ENCODE peak calls at places on chromosomes 3 and 15, in five cellular contexts. E is PC-3, A is GM23248, H is neural progenitor cell, J is HCT116. F is an unnamed sample.

GRCh38 chr15:82850731-82851130 is 41.3 kb downstream of the WHAMM start:
- DNase-seq in H (no peak), A (no peak), J (no peak), E (no peak), F (no peak)

GRCh38 chr3:116058844-116059243 is 386.4 kb downstream of the LSAMP start:
- DNase-seq in J (no peak), A (no peak), E (no peak), H (no peak), F (no peak)

GRCh38 chr15:77830041-77830440 is 197.3 kb upstream of the LINGO1 start:
- DNase-seq in H (no peak), A (peak), J (peak), E (no peak), F (no peak)

GRCh38 chr15:101176625-101177024 is 75.2 kb downstream of the CHSY1 start:
- DNase-seq in E (no peak), J (no peak), A (peak), H (no peak), F (no peak)

GRCh38 chr15:56014685-56015084 is 21.3 kb upstream of the NEDD4 start:
- DNase-seq in A (no peak), E (no peak), H (no peak), J (no peak), F (no peak)

GRCh38 chr3:129224984-129225393 is 24.4 kb upstream of the COPG1 start:
- DNase-seq in A (peak), H (no peak), J (no peak), E (peak), F (no peak)

GRCh38 chr15:95017950-95018349 is 786.6 kb downstream of the MCTP2 start:
- DNase-seq in A (no peak), H (no peak), E (peak), J (no peak), F (no peak)

GRCh38 chr15:48331796-48332641 is 790 bp downstream of the DUT start:
- DNase-seq in J (peak), E (peak), H (peak), A (peak), F (peak)

GRCh38 chr15:32119694-32120330 is 89.5 kb downstream of the CHRNA7 start:
- DNase-seq in J (no peak), A (peak), E (no peak), H (no peak), F (no peak)

GRCh38 chr3:113151475-113152031 is 59.8 kb upstream of the BOC start:
- DNase-seq in J (no peak), H (no peak), A (no peak), E (no peak), F (no peak)

GRCh38 chr3:115855911-115856310 is 232.6 kb downstream of the GAP43 start:
- DNase-seq in J (no peak), H (no peak), A (peak), E (peak), F (no peak)

GRCh38 chr15:91151781-91152563 is 51.9 kb downstream of the SV2B start:
- DNase-seq in H (no peak), J (no peak), E (no peak), A (no peak), F (no peak)

GRCh38 chr3:151382671-151383070 is 1.9 kb downstream of the P2RY12 start:
- DNase-seq in E (no peak), H (no peak), A (no peak), J (no peak), F (no peak)

GRCh38 chr15:100043069-100043641 is 298.6 kb downstream of the ADAMTS17 start:
- DNase-seq in J (peak), H (no peak), A (peak), E (peak), F (no peak)

GRCh38 chr3:177705976-177706866 is 508.9 kb upstream of the TBL1XR1 start:
- DNase-seq in A (no peak), H (no peak), E (no peak), J (no peak), F (no peak)

GRCh38 chr15:22950211-22950990 is 29.8 kb downstream of the CYFIP1 start:
- DNase-seq in J (no peak), H (no peak), E (no peak), A (no peak), F (no peak)

GRCh38 chr3:17639257-17639656 is 103.2 kb downstream of the TBC1D5 start:
- DNase-seq in E (peak), H (no peak), J (peak), A (peak), F (no peak)

GRCh38 chr3:71229905-71230657 is 353.4 kb downstream of the FOXP1 start:
- DNase-seq in A (no peak), E (no peak), H (peak), J (no peak), F (no peak)

GRCh38 chr15:84842781-84843180 is 25.6 kb downstream of the ALPK3 start:
- DNase-seq in J (no peak), E (no peak), A (no peak), H (no peak), F (no peak)

GRCh38 chr15:84836859-84837258 is 19.7 kb downstream of the ALPK3 start:
- DNase-seq in E (no peak), H (no peak), A (no peak), J (no peak), F (no peak)

GRCh38 chr15:84840255-84840654 is 23.1 kb downstream of the ALPK3 start:
- DNase-seq in E (no peak), H (no peak), J (no peak), A (no peak), F (no peak)

GRCh38 chr15:84839714-84840113 is 22.6 kb downstream of the ALPK3 start:
- DNase-seq in H (no peak), J (no peak), E (no peak), A (no peak), F (no peak)

DNA sequence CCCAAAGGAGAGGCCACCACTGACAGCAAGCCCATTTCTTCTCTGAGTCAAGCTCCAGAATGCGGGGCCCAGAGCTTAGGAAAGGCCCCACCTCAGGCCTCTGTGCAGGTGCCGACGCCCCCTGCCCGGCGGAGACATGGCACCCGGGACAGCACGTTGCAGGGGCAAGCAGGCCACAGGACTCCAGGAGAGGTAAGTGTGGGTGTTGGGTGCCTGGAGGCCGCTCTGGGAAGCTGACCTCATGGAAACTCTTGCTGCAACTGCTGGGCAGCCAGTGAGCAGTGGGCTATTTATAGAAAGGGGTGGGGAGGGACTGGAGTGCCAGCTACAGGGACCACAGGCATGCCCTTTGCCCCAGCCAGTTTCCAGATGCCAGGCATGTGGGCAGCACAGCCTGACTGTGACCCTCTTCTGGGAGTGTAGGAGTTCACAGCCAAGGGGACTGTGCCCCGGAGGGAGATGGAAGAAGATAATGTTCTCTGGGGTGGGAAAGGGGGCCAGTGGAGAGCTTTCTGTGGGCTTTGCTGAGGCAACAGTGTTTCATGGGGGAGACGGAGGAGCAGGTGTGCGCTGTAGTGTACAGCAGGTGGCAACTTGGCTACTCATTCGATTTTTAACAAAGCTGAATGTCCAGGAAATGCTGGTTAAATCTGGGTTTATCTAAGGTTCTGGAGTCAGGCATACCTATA is 23.7 kb downstream of the ALPK3 start:
- DNase-seq in H (no peak), J (peak), A (peak), E (no peak), F (no peak)
- TF ChIP-seq EZH2phosphoT487 in H (no peak), J (no peak), A (no peak), E (no peak), F (no peak)

GRCh38 chr3:13539671-13540070 is 9.3 kb upstream of the FBLN2 start:
- DNase-seq in H (no peak), E (no peak), J (no peak), A (peak), F (no peak)
- H3K9ac ChIP-seq in H (no peak), E (no peak), J (peak), A (peak), F (no peak)

DNA sequence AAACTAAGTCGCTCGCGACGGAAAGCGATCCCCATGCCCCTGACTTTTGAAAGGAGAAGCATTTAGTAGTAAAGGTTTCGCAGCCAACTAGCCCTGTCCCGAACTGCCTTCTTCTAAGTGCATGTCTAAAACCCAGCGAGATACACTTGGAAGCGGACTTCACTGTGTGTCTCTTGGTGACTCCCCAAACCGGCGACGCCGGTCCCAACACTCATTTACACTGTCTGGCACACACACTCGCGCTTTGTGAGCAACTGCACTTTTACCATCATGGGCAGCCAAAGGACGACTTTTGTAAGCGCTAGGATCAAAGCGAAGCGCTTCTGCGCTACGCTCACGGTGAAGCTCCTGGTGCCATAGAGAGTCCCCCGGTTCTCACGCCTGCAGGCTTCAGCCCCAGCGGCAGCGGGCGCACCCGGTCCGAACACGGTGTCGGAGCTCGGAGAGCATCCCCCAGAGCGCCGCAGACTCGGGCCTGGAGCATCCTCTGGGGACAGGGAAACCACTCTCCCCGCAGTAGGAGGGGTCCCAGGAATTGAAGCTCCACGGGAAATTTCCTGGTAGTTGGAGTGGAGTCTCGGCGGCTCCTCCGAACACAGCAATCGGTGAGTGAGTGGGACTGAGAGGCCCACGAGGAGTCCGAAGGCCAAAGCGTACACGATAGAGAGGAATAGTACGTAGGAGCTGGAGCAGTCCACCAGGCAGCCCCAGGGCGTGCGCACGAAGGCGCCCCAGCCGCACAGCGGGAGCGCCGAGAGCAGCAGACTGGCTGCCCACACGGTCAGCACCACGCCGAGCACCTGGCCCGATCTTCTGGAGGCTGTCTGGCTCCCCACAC is 1.4 kb downstream of the GPR149 start:
- DNase-seq in H (peak), E (no peak), A (peak), J (no peak), F (no peak)
- TF ChIP-seq EZH2 in H (no peak), E (no peak), A (peak), J (no peak), F (no peak)

DNA sequence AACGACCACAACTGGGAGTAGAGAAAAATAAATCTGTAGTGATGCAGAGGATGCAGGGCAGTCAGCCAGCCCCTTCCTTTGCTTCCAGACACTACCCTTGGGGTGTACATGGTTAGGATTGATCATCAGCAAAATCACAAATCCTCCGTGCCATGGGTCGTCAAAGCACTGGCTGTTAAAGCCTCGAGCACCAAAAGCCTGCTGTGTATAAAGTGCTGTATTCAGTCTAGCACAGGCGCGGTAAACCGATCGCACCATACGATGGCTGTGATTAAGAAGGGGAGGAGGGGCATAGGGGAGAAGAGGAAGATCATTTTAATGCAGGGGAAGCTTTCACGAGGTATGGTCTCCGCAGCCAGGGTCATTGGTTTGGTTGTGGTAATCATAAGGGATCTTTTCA is 305.2 kb downstream of the LRTM1 start:
- DNase-seq in J (no peak), E (no peak), A (no peak), H (no peak), F (no peak)
- TF ChIP-seq EZH2phosphoT487 in J (no peak), E (no peak), A (no peak), H (no peak), F (no peak)

DNA sequence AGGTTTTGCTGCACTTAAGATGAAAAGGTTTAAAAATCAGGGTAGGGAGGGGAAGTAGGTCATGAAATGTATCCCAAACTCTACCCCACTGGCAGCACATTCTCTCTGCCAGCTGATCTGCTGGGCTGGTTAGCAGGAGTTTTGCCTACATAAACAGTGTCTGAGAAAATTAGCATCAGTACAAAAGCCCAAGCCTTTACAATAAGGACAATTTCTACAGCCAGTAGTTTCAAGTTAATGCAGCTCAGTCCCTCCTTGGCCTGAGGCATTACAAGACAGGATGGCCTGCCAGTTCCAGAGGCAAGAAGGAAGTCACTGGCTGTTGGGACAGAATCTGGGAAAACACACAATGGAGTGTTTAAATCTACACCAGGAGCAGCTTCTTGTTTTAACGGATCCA is 32.8 kb downstream of the NCEH1 start:
- DNase-seq in H (no peak), A (no peak), J (no peak), E (peak), F (no peak)
- H3K9ac ChIP-seq in H (no peak), A (no peak), J (no peak), E (no peak), F (no peak)

GRCh38 chr3:107557743-107558142 is 35.0 kb downstream of the BBX start:
- DNase-seq in E (no peak), J (no peak), A (no peak), H (no peak), F (no peak)

GRCh38 chr3:107562979-107563531 is 40.3 kb downstream of the BBX start:
- DNase-seq in H (no peak), E (no peak), A (no peak), J (no peak), F (no peak)

GRCh38 chr3:107555359-107555758 is 32.6 kb downstream of the BBX start:
- DNase-seq in A (peak), J (no peak), E (no peak), H (no peak), F (no peak)

GRCh38 chr3:107561980-107562379 is 39.2 kb downstream of the BBX start:
- DNase-seq in A (peak), E (no peak), J (no peak), H (no peak), F (no peak)

DNA sequence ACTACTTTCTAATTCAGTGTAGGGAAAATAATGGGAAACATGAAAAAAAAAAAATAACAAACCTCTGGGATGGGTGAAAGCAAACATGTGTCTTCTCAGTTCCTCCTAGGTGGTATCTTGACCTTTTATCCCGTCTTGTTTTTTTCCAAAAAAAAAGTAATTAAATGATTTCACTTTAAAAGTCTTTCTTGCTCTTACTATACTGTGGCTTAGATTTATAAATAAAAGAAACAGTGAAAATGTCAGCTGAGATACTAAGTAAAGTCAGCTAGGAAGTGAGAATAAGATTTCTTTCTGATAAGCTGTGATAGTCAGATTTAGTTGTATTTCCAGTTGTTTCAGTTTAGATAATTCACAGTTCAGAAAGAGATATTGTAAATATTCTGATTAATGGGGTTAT is 37.4 kb downstream of the BBX start:
- DNase-seq in J (no peak), E (no peak), A (no peak), H (no peak), F (no peak)
- TF ChIP-seq EZH2 in J (no peak), E (no peak), A (no peak), H (no peak), F (no peak)

DNA sequence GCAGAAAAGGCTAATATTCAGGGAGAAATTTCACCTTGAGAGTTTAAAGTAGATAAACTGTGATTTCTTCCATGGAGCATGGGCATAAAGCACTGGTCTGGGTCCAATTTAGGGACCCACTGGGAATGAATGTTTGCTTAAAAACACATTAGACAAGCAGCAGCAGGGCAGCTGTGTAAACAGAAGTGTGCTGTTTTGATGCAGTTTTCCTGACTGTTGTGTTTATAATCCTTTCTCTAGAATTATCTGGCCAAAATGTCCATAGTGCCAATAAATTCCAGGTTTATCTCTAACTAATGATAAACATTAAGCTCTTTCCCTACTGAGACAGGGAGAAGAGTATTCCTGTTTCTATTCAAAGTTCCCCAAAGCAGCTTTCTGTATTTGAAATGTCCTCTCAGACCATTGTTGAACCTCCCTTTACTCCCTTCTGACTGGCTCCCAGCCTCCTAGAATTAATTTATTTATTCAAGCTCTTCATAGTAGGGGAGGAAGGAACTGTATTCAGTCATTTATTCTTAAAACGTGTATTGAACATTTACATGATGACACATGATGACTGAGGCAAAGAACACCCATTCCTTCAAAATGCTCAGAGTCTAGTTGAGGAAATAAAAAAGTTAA is 7.0 kb upstream of the TM4SF18 start:
- DNase-seq in A (peak), J (no peak), E (peak), H (no peak), F (no peak)
- TF ChIP-seq EZH2phosphoT487 in A (no peak), J (no peak), E (no peak), H (no peak), F (no peak)

GRCh38 chr3:14144423-14145075 is 19.7 kb downstream of the TMEM43 start:
- DNase-seq in E (peak), H (no peak), A (peak), J (peak), F (peak)
- H3K9ac ChIP-seq in E (peak), H (no peak), A (peak), J (peak), F (peak)

DNA sequence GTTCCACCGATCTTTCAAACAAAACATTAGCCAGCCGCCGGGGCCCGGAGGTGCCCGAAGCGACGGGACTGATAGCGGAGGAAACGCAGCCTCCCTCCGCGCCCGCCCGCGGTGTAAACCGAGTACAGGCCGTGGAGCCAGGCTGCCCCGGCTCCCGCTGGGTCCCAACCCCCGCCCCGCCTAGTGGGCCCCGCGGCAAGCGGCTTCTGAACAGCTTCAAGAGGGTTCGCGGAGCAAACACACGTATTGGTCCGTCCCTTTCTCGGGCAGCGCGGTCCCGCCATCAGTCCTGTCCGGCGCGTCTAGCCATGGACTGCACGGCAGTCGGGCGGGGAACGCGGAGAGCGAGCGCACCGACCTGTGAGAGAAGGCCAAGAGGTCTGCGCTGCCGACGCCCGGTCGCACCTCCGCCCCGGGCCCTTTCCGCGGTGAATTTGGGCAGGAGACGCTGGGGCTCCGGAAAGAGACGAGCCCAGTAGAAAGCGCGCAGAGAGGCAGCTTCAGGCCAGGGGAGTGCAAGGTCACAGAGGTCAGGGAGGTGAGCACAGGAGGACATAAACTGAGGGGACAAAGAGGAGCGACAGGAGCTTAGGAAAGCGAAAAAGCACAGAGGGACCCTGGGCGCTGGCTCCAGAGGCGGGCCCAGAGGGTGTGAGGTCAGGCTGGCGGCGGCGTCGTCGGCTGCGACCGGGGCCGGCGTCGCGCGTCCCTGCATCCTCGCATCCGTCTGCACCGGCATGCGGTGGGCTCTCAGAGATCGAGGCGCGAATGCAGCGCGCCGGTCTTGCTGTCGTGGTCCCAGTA is 1.9 kb downstream of the FOXL2 start:
- DNase-seq in E (no peak), J (no peak), A (no peak), H (peak), F (no peak)
- TF ChIP-seq EZH2 in E (no peak), J (no peak), A (peak), H (peak), F (no peak)

GRCh38 chr15:57554821-57555185 is 36.9 kb upstream of the MYZAP start:
- DNase-seq in E (no peak), J (no peak), H (no peak), A (no peak), F (no peak)
- TF ChIP-seq EZH2phosphoT487 in E (no peak), J (no peak), H (no peak), A (no peak), F (no peak)